ENCODE peak calls at places on chromosomes 16 and 17, in seven cellular contexts. F is thyroid gland, O is MM.1S, Z is lower leg skin, J is HFFc6, U is esophagus squamous epithelium, P is GM06990. S is an unnamed sample.

GRCh38 chr17:46832945-46833839 is 14.7 kb upstream of the WNT3 start:
- DNase-seq in F (no peak), O (no peak), Z (no peak), J (peak; percentile 82), U (no peak), P (no peak), S (peak; percentile 47)

GRCh38 chr16:31474173-31474714 is 2.3 kb downstream of the TGFB1I1 start:
- DNase-seq in F (no peak), O (no peak), Z (no peak), J (peak; percentile 97), U (no peak), P (no peak), S (no peak)

GRCh38 chr16:53546988-53547391 is 44.0 kb upstream of the AKTIP start:
- DNase-seq in F (no peak), O (no peak), Z (no peak), J (no peak), U (no peak), P (no peak), S (no peak)

GRCh38 chr16:51924744-51925143 is 622.2 kb downstream of the TOX3 start:
- DNase-seq in F (no peak), O (no peak), Z (no peak), J (no peak), U (no peak), P (no peak), S (no peak)

GRCh38 chr17:73548620-73549311 is 95.5 kb downstream of the SDK2 start:
- DNase-seq in F (peak; percentile 70), O (no peak), Z (no peak), J (no peak), U (no peak), P (no peak), S (no peak)

GRCh38 chr17:77445908-77446535 is 305.3 kb downstream of the SEC14L1 start:
- DNase-seq in F (no peak), O (peak; percentile 70), Z (no peak), J (no peak), U (no peak), P (peak; percentile 73), S (no peak)

GRCh38 chr16:19974607-19975006 is 90.0 kb upstream of the GPRC5B start:
- DNase-seq in F (no peak), O (no peak), Z (no peak), J (no peak), U (no peak), P (no peak), S (no peak)

GRCh38 chr17:64741924-64742670 is 80.0 kb upstream of the SMURF2 start:
- DNase-seq in F (peak; percentile 21), O (no peak), Z (peak; percentile 86), J (peak; percentile 53), U (no peak), P (no peak), S (no peak)

GRCh38 chr17:76241776-76242175 is 1.5 kb upstream of the RNF157 start:
- DNase-seq in F (no peak), O (no peak), Z (no peak), J (no peak), U (no peak), P (no peak), S (no peak)
- TF ChIP-seq CTCF in F (no peak), O (no peak), Z (no peak), J (no peak), U (no peak), P (no peak), S (no peak)

GRCh38 chr17:50478391-50479361 is at the start of gene RSAD1:
- DNase-seq in F (peak; percentile 94), O (peak; percentile 87), Z (peak; percentile 75), J (peak; percentile 85), U (peak; percentile 47), P (peak; percentile 97), S (no peak)
- TF ChIP-seq CTCF in F (peak; percentile 57), O (peak; percentile 74), Z (no peak), J (peak; percentile 92), U (peak; percentile 96), P (peak; percentile 50), S (peak; percentile 99)

GRCh38 chr16:62225675-62226074 is 189.4 kb upstream of the CDH8 start:
- DNase-seq in F (peak; percentile 73), O (peak; percentile 93), Z (peak; percentile 59), J (no peak), U (no peak), P (no peak), S (peak; percentile 75)
- TF ChIP-seq CTCF in F (peak; percentile 34), O (peak; percentile 75), Z (no peak), J (peak; percentile 43), U (peak; percentile 34), P (peak; percentile 49), S (peak; percentile 86)

GRCh38 chr16:5756969-5757368 is 659.4 kb upstream of the EEF2KMT start:
- DNase-seq in F (no peak), O (peak; percentile 41), Z (no peak), J (no peak), U (no peak), P (no peak), S (no peak)

GRCh38 chr16:5763176-5763575 is 665.6 kb upstream of the EEF2KMT start:
- DNase-seq in F (no peak), O (no peak), Z (no peak), J (no peak), U (no peak), P (no peak), S (no peak)

GRCh38 chr16:5761592-5761991 is 664.0 kb upstream of the EEF2KMT start:
- DNase-seq in F (no peak), O (no peak), Z (no peak), J (no peak), U (no peak), P (no peak), S (no peak)
- TF ChIP-seq CTCF in F (no peak), O (no peak), Z (no peak), J (no peak), U (no peak), P (no peak), S (no peak)

GRCh38 chr17:17725853-17726720 is 44.8 kb downstream of the RAI1 start:
- DNase-seq in F (no peak), O (no peak), Z (no peak), J (no peak), U (no peak), P (no peak), S (no peak)
- TF ChIP-seq CTCF in F (no peak), O (no peak), Z (no peak), J (no peak), U (no peak), P (no peak), S (no peak)

S was measured in foreskin keratinocyte.